ENCODE peak calls at places on chromosomes 5 and 9, in ten cellular contexts. G is GM12865, W is AG10803, O is renal cortical epithelial cell, V is NCI-H510A treated with DMSO at 0.1 percent for 48 hours, Q is adrenal gland, M is fibroblast of pulmonary artery, F is KBM-7, Z is fibroblast of lung, X is kidney epithelial cell. H is an unnamed sample.

GRCh38 chr9:111825468-111826145 is 30.9 kb upstream of the SHOC1 start:
- DNase-seq in Q (no peak), O (no peak), M (peak), V (no peak), G (no peak), Z (peak), X (no peak), W (no peak), F (no peak), H (no peak)

GRCh38 chr5:152932631-152933030 is 527.6 kb upstream of the NMUR2 start:
- DNase-seq in Q (no peak), M (no peak), Z (no peak), F (no peak), X (no peak), W (no peak), O (peak), G (no peak), V (no peak), H (no peak)

GRCh38 chr9:70639853-70640814 is 225.7 kb upstream of the KLF9 start:
- DNase-seq in X (no peak), O (peak), V (peak), Z (peak), W (peak), Q (no peak), G (peak), F (peak), M (peak), H (peak)

GRCh38 chr5:141877478-141878185 is 578 bp downstream of the PCDH1 start:
- DNase-seq in Z (no peak), G (no peak), M (peak), Q (no peak), V (no peak), W (no peak), X (no peak), O (no peak), F (peak), H (peak)

GRCh38 chr5:179306191-179307005 is 38.9 kb downstream of the ADAMTS2 start:
- DNase-seq in G (no peak), Z (no peak), Q (no peak), F (no peak), O (no peak), X (no peak), M (no peak), V (no peak), W (peak), H (no peak)

GRCh38 chr9:135344915-135345500 is 134.6 kb upstream of the PPP1R26 start:
- DNase-seq in G (no peak), X (no peak), M (no peak), V (no peak), O (no peak), F (no peak), W (no peak), Z (no peak), Q (no peak), H (no peak)

GRCh38 chr5:40221796-40222195 is 457.9 kb upstream of the PTGER4 start:
- DNase-seq in V (no peak), Q (no peak), O (peak), G (no peak), W (peak), Z (peak), F (no peak), X (peak), M (peak), H (no peak)

GRCh38 chr5:157431544-157432200 is 28.3 kb upstream of the NIPAL4 start:
- DNase-seq in W (peak), O (peak), V (no peak), Z (peak), X (no peak), M (peak), F (peak), G (peak), Q (peak), H (peak)

GRCh38 chr5:139064613-139065012 is 133.6 kb downstream of the SIL1 start:
- DNase-seq in Q (peak), O (peak), W (no peak), M (no peak), X (no peak), V (peak), G (no peak), F (no peak), Z (no peak), H (no peak)

GRCh38 chr9:126521089-126521488 is 92.6 kb upstream of the LMX1B start:
- DNase-seq in W (no peak), V (no peak), X (no peak), Z (no peak), M (no peak), F (no peak), Q (no peak), O (no peak), G (no peak), H (no peak)

GRCh38 chr5:122805481-122805880 is 30.6 kb downstream of the SNX2 start:
- DNase-seq in F (no peak), Q (no peak), X (no peak), M (peak), G (no peak), V (no peak), W (peak), O (peak), Z (peak), H (no peak)

GRCh38 chr5:10266839-10267238 is 16.8 kb downstream of the CCT5 start:
- DNase-seq in Q (no peak), O (no peak), G (no peak), W (no peak), V (no peak), F (no peak), Z (no peak), X (no peak), M (no peak), H (no peak)

GRCh38 chr5:64532212-64532611 is 26.4 kb downstream of the RGS7BP start:
- DNase-seq in Q (no peak), O (no peak), Z (no peak), F (no peak), M (no peak), W (no peak), X (no peak), G (no peak), V (no peak), H (no peak)

GRCh38 chr9:101635473-101635872 is 40.7 kb upstream of the PPP3R2 start:
- DNase-seq in X (no peak), Q (no peak), G (no peak), Z (no peak), O (no peak), V (no peak), F (no peak), M (no peak), W (no peak), H (no peak)

GRCh38 chr9:133958756-133959155 is 33.4 kb downstream of the VAV2 start:
- DNase-seq in X (no peak), M (no peak), F (no peak), G (peak), Z (no peak), Q (no peak), W (no peak), V (no peak), O (no peak), H (no peak)

GRCh38 chr5:151047814-151048425 is 27.5 kb downstream of the GPX3 start:
- DNase-seq in F (no peak), X (no peak), Z (no peak), V (no peak), W (no peak), Q (no peak), M (no peak), G (peak), O (no peak), H (peak)

GRCh38 chr9:13110766-13111400 is 168.6 kb downstream of the MPDZ start:
- DNase-seq in F (no peak), V (no peak), M (peak), Q (no peak), O (peak), X (no peak), W (peak), G (no peak), Z (peak), H (no peak)

GRCh38 chr5:159805021-159805420 is 111.3 kb upstream of the ADRA1B start:
- DNase-seq in W (peak), M (no peak), V (no peak), Z (peak), X (no peak), Q (peak), G (no peak), F (peak), O (no peak), H (no peak)

GRCh38 chr5:150131461-150131860 is 24.2 kb downstream of the PDGFRB start:
- DNase-seq in Z (no peak), X (no peak), M (no peak), Q (no peak), W (peak), O (no peak), V (no peak), G (no peak), F (no peak), H (no peak)

GRCh38 chr5:67957374-67957773 is 258.2 kb upstream of the PIK3R1 start:
- DNase-seq in G (no peak), F (peak), V (no peak), Z (no peak), W (no peak), O (no peak), X (no peak), Q (no peak), M (no peak), H (no peak)

GRCh38 chr9:37903581-37903830 is 421 bp downstream of the SLC25A51 start:
- DNase-seq in M (no peak), Q (no peak), G (no peak), X (no peak), F (no peak), O (no peak), Z (no peak), W (no peak), V (no peak), H (no peak)

GRCh38 chr5:4083591-4084337 is 488.1 kb downstream of the IRX1 start:
- DNase-seq in M (no peak), O (no peak), Q (no peak), X (no peak), V (no peak), W (no peak), G (no peak), F (no peak), Z (peak), H (no peak)

GRCh38 chr5:13955896-13956295 is 11.4 kb upstream of the DNAH5 start:
- DNase-seq in O (no peak), G (no peak), F (no peak), V (no peak), M (no peak), Z (peak), X (no peak), W (peak), Q (no peak), H (no peak)

GRCh38 chr9:2059131-2059929 is 44.2 kb downstream of the SMARCA2 start:
- DNase-seq in X (no peak), Q (no peak), F (no peak), W (no peak), M (no peak), V (no peak), G (no peak), O (peak), Z (peak), H (peak)

GRCh38 chr5:92567831-92568450 is 1013.1 kb downstream of the NR2F1-AS1 start:
- DNase-seq in O (no peak), X (no peak), F (no peak), M (no peak), Z (no peak), G (no peak), W (no peak), V (no peak), Q (no peak), H (no peak)

GRCh38 chr5:89445106-89445745 is 562.2 kb upstream of the MEF2C start:
- DNase-seq in X (no peak), G (peak), M (no peak), F (no peak), W (no peak), Q (no peak), O (no peak), Z (no peak), V (no peak), H (no peak)

GRCh38 chr9:127522727-127523126 is 71.4 kb downstream of the LRSAM1 start:
- DNase-seq in M (no peak), V (no peak), Q (no peak), O (peak), G (no peak), X (no peak), F (no peak), W (peak), Z (no peak), H (no peak)

GRCh38 chr5:24347206-24347605 is 297.6 kb downstream of the CDH10 start:
- DNase-seq in Q (no peak), Z (no peak), G (no peak), W (peak), O (peak), M (no peak), F (no peak), X (no peak), V (no peak), H (no peak)

GRCh38 chr5:156253130-156253529 is 73.8 kb upstream of the SGCD start:
- DNase-seq in W (no peak), G (no peak), V (no peak), O (no peak), Q (no peak), F (no peak), X (no peak), M (no peak), Z (no peak), H (no peak)

H was measured in retina.